ENCODE peak calls at places on chromosome 1, in five cellular contexts. E is heart right ventricle; Q is mammary epithelial cell; J is activated CD8-positive, alpha-beta memory T cell treated with anti-CD3 and anti-CD28 coated beads, Interleukin-2, amount 50 U/mL, for 4 hours; M is NCI-H1105. F is an unnamed sample.

GRCh38 chr1:27392096-27392777 is at the start of gene GPR3:
- DNase-seq in J (peak), E (peak), M (peak), Q (peak), F (peak)

GRCh38 chr1:155003766-155004351 is 1.3 kb downstream of the ZBTB7B start:
- DNase-seq in E (peak), M (no peak), Q (no peak), J (no peak), F (no peak)

GRCh38 chr1:7630378-7630777 is 140.7 kb upstream of the VAMP3 start:
- DNase-seq in J (no peak), M (peak), E (no peak), Q (no peak), F (no peak)

GRCh38 chr1:231355171-231355570 is 17.1 kb downstream of the SPRTN start:
- DNase-seq in Q (no peak), J (no peak), M (no peak), E (no peak), F (no peak)

GRCh38 chr1:31926846-31927660 is 11.1 kb downstream of the PTP4A2 start:
- DNase-seq in Q (no peak), E (no peak), M (peak), J (no peak), F (no peak)

GRCh38 chr1:113141650-113142473 is 68.9 kb downstream of the LRIG2 start:
- DNase-seq in E (no peak), Q (peak), M (no peak), J (no peak), F (peak)

GRCh38 chr1:183159960-183160359 is 26.1 kb upstream of the LAMC2 start:
- DNase-seq in J (no peak), E (no peak), M (no peak), Q (peak), F (no peak)

GRCh38 chr1:7501723-7502334 is 269.3 kb upstream of the VAMP3 start:
- DNase-seq in J (no peak), E (no peak), M (no peak), Q (no peak), F (no peak)

GRCh38 chr1:58781541-58782307 is 2.1 kb downstream of the JUN start:
- DNase-seq in J (peak), M (peak), Q (peak), E (peak), F (no peak)

GRCh38 chr1:71307451-71307850 is 226.6 kb upstream of the ZRANB2 start:
- DNase-seq in Q (peak), E (no peak), M (no peak), J (no peak), F (no peak)

GRCh38 chr1:7407980-7408770 is 362.9 kb upstream of the VAMP3 start:
- DNase-seq in M (no peak), E (no peak), Q (no peak), J (no peak), F (no peak)

GRCh38 chr1:23791434-23792047 is 596 bp downstream of the LYPLA2 start:
- DNase-seq in Q (peak), M (peak), E (no peak), J (no peak), F (no peak)

GRCh38 chr1:54355931-54356679 is 50.1 kb downstream of the SSBP3 start:
- DNase-seq in Q (no peak), M (no peak), J (no peak), E (no peak), F (no peak)

GRCh38 chr1:218880484-218881060 is 293.1 kb upstream of the LYPLAL1 start:
- DNase-seq in E (no peak), J (no peak), Q (no peak), M (no peak), F (no peak)

GRCh38 chr1:65471213-65471833 is 50.9 kb downstream of the LEPR start:
- DNase-seq in J (no peak), E (no peak), Q (no peak), M (no peak), F (no peak)

GRCh38 chr1:91133240-91133639 is 111.4 kb upstream of the ZNF644 start:
- DNase-seq in M (no peak), E (no peak), Q (no peak), J (no peak), F (no peak)

GRCh38 chr1:226176870-226177269 is 9.7 kb downstream of the ACBD3 start:
- DNase-seq in J (no peak), M (no peak), Q (no peak), E (no peak), F (no peak)

GRCh38 chr1:14440731-14441130 is 157.8 kb upstream of the KAZN start:
- DNase-seq in Q (no peak), M (no peak), J (no peak), E (no peak), F (no peak)

GRCh38 chr1:94926915-94927404 is at the start of gene CNN3:
- DNase-seq in E (peak), J (peak), Q (peak), M (peak), F (peak)

GRCh38 chr1:32969556-32969955 is 4.9 kb upstream of the RNF19B start:
- DNase-seq in J (no peak), M (no peak), Q (peak), E (no peak), F (no peak)